ENCODE peak calls at places on chromosome 20, in four cellular contexts. L, I, M and G are unnamed samples.

GRCh38 chr20:33689973-33690372 is 3.8 kb upstream of the E2F1 start:
- DNase-seq in L (no peak), I (peak; percentile 59), M (no peak), G (no peak)

GRCh38 chr20:11387189-11387754 is 530.4 kb upstream of the BTBD3 start:
- DNase-seq in L (peak; percentile 84), I (peak; percentile 88), M (no peak), G (no peak)

GRCh38 chr20:4091332-4092135 is 76.2 kb upstream of the RNF24 start:
- DNase-seq in L (peak; percentile 65), I (peak; percentile 86), M (peak; percentile 63), G (peak; percentile 64)

GRCh38 chr20:47849596-47849995 is 64.3 kb upstream of the SULF2 start:
- DNase-seq in L (no peak), I (no peak), M (no peak), G (no peak)

GRCh38 chr20:49385471-49385870 is 97.0 kb downstream of the KCNB1 start:
- DNase-seq in L (peak; percentile 58), I (peak; percentile 22), M (no peak), G (no peak)

GRCh38 chr20:17992847-17993508 is 24.2 kb downstream of the MGME1 start:
- DNase-seq in L (peak; percentile 40), I (no peak), M (no peak), G (no peak)

GRCh38 chr20:22763257-22763906 is 179.0 kb upstream of the FOXA2 start:
- DNase-seq in L (peak; percentile 81), I (peak; percentile 14), M (peak; percentile 46), G (no peak)

GRCh38 chr20:44597516-44597915 is 15.1 kb downstream of the PKIG start:
- DNase-seq in L (no peak), I (no peak), M (no peak), G (no peak)

GRCh38 chr20:60845146-60845545 is 406.9 kb upstream of the CDH4 start:
- DNase-seq in L (no peak), I (no peak), M (no peak), G (no peak)

GRCh38 chr20:52496191-52496590 is 304.6 kb upstream of the ZFP64 start:
- DNase-seq in L (no peak), I (no peak), M (no peak), G (no peak)

GRCh38 chr20:39474829-39475228 is 512.7 kb downstream of the DHX35 start:
- DNase-seq in L (no peak), I (no peak), M (no peak), G (no peak)

GRCh38 chr20:41395669-41396664 is 29.3 kb upstream of the EMILIN3 start:
- DNase-seq in L (no peak), I (no peak), M (no peak), G (no peak)

GRCh38 chr20:32537657-32538525 is 47.2 kb downstream of the NOL4L start:
- DNase-seq in L (no peak), I (no peak), M (no peak), G (no peak)

GRCh38 chr20:61803416-61803902 is 262.2 kb downstream of the TAF4 start:
- DNase-seq in L (no peak), I (peak; percentile 7), M (peak; percentile 0), G (no peak)

GRCh38 chr20:36173451-36173933 is 19.0 kb downstream of the EPB41L1 start:
- DNase-seq in L (no peak), I (peak; percentile 6), M (no peak), G (no peak)

GRCh38 chr20:46021361-46022359 is 7.4 kb upstream of the SLC12A5 start:
- DNase-seq in L (peak; percentile 17), I (no peak), M (no peak), G (no peak)

GRCh38 chr20:2840967-2841531 is 504 bp downstream of the VPS16 start:
- DNase-seq in L (no peak), I (peak; percentile 66), M (peak; percentile 61), G (peak; percentile 58)

GRCh38 chr20:24830649-24831048 is 118.4 kb upstream of the CST7 start:
- DNase-seq in L (no peak), I (no peak), M (no peak), G (no peak)

GRCh38 chr20:11207749-11208502 is 534.1 kb upstream of the JAG1 start:
- DNase-seq in L (peak; percentile 60), I (peak; percentile 73), M (no peak), G (no peak)

GRCh38 chr20:63208346-63208924 is 7.5 kb downstream of the YTHDF1 start:
- DNase-seq in L (no peak), I (no peak), M (no peak), G (no peak)

GRCh38 chr20:34334654-34335407 is 28.2 kb upstream of the ITCH start:
- DNase-seq in L (peak; percentile 42), I (no peak), M (no peak), G (no peak)

GRCh38 chr20:58651823-58652605 is 931 bp downstream of the STX16 start:
- DNase-seq in L (peak; percentile 78), I (peak; percentile 92), M (peak; percentile 39), G (peak; percentile 62)

GRCh38 chr20:3121955-3122610 is 37.6 kb upstream of the AVP start:
- DNase-seq in L (no peak), I (no peak), M (no peak), G (no peak)

GRCh38 chr20:22523499-22524392 is 60.6 kb downstream of the FOXA2 start:
- DNase-seq in L (no peak), I (no peak), M (no peak), G (peak; percentile 79)

GRCh38 chr20:57118964-57119363 is 147.5 kb downstream of the BMP7 start:
- DNase-seq in L (no peak), I (no peak), M (no peak), G (no peak)

GRCh38 chr20:709864-710761 is 34.5 kb upstream of the SCRT2 start:
- DNase-seq in L (no peak), I (no peak), M (no peak), G (no peak)

GRCh38 chr20:14865169-14865568 is 527.8 kb upstream of the FLRT3 start:
- DNase-seq in L (peak; percentile 72), I (no peak), M (no peak), G (no peak)

GRCh38 chr20:34040300-34041015 is 46.7 kb downstream of the RALY start:
- DNase-seq in L (no peak), I (no peak), M (peak; percentile 18), G (no peak)

GRCh38 chr20:49768204-49769124 is 44.2 kb upstream of the SLC9A8 start:
- DNase-seq in L (peak; percentile 100), I (peak; percentile 93), M (no peak), G (peak; percentile 91)

GRCh38 chr20:47498606-47499005 is 3.1 kb upstream of the NCOA3 start:
- DNase-seq in L (no peak), I (no peak), M (no peak), G (no peak)

GRCh38 chr20:53917145-53918009 is 153.0 kb downstream of the BCAS1 start:
- DNase-seq in L (no peak), I (no peak), M (peak; percentile 41), G (peak; percentile 60)

GRCh38 chr20:62617711-62618483 is 24.4 kb upstream of the SLCO4A1 start:
- DNase-seq in L (peak; percentile 72), I (no peak), M (peak; percentile 76), G (no peak)

GRCh38 chr20:38191654-38192053 is 26.6 kb upstream of the TGM2 start:
- DNase-seq in L (no peak), I (no peak), M (no peak), G (peak; percentile 18)

GRCh38 chr20:44752099-44752931 is 6.7 kb downstream of the KCNK15 start:
- DNase-seq in L (no peak), I (no peak), M (no peak), G (no peak)

GRCh38 chr20:62797671-62798532 is 1.6 kb downstream of the MRGBP start:
- DNase-seq in L (no peak), I (no peak), M (no peak), G (peak; percentile 84)

GRCh38 chr20:64277571-64278318 is 22.2 kb downstream of the PCMTD2 start:
- DNase-seq in L (no peak), I (no peak), M (no peak), G (no peak)

GRCh38 chr20:10978713-10979112 is 304.9 kb upstream of the JAG1 start:
- DNase-seq in L (no peak), I (no peak), M (no peak), G (no peak)